ENCODE peak calls at places on chromosomes 2 and 18, in four cellular contexts. F, D, G and N are unnamed samples.

GRCh38 chr18:45774065-45774521 is 50.1 kb downstream of the SLC14A1 start:
- DNase-seq in F (no peak), D (no peak), G (no peak), N (no peak)

GRCh38 chr2:224357098-224357901 is 44.6 kb downstream of the FAM124B start:
- DNase-seq in F (peak), D (peak), G (peak), N (peak)

GRCh38 chr2:101697794-101698418 is 399 bp downstream of the MAP4K4 start:
- DNase-seq in F (no peak), D (no peak), G (no peak), N (peak)

GRCh38 chr18:45416168-45416567 is 199.1 kb upstream of the SLC14A2 start:
- DNase-seq in F (no peak), D (no peak), G (no peak), N (no peak)

GRCh38 chr2:177585234-177585863 is 192.8 kb downstream of the AGPS start:
- DNase-seq in F (no peak), D (no peak), G (no peak), N (no peak)

GRCh38 chr2:30481323-30481800 is 34.3 kb downstream of the LCLAT1 start:
- DNase-seq in F (no peak), D (no peak), G (no peak), N (no peak)

GRCh38 chr2:98854675-98855074 is 81.3 kb downstream of the CRACDL start:
- DNase-seq in F (no peak), D (no peak), G (no peak), N (no peak)

GRCh38 chr2:170218931-170219330 is 41.0 kb downstream of the MYO3B start:
- DNase-seq in F (no peak), D (no peak), G (no peak), N (no peak)

GRCh38 chr2:241507430-241508239 is 749 bp downstream of the STK25 start:
- DNase-seq in F (peak), D (no peak), G (peak), N (peak)

GRCh38 chr2:222301296-222301997 is 2.6 kb upstream of the PAX3 start:
- DNase-seq in F (no peak), D (no peak), G (no peak), N (no peak)

GRCh38 chr2:79887747-79888374 is 375.0 kb downstream of the CTNNA2 start:
- DNase-seq in F (peak), D (peak), G (no peak), N (no peak)

GRCh38 chr2:16481342-16481741 is 184.3 kb downstream of the CYRIA start:
- DNase-seq in F (no peak), D (no peak), G (no peak), N (no peak)

GRCh38 chr2:16476866-16477265 is 188.8 kb downstream of the CYRIA start:
- DNase-seq in F (no peak), D (no peak), G (no peak), N (no peak)

GRCh38 chr2:16477648-16478047 is 188.0 kb downstream of the CYRIA start:
- DNase-seq in F (no peak), D (no peak), G (no peak), N (no peak)

GRCh38 chr2:16476168-16476567 is 189.5 kb downstream of the CYRIA start:
- DNase-seq in F (no peak), D (no peak), G (no peak), N (no peak)

DNA sequence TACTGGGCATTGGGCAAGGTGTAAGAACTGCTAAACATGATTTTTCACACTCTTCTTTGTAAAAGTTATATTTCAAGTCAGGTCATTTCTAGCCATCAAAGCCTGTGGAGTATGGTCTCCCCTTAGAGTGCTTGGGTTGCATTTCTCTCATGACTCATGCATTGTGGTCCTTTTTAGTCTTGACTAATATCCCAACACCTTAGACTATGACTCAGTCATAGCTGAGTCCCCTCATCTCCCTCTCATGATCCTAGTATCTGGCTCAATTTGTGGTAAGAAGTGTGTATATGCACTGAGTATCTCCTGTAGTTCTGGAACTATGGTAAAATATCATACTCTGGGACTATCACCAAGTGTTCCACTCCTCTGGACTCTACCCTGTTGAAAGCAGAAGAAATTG is 186.8 kb downstream of the CYRIA start:
- DNase-seq in F (no peak), D (no peak), G (no peak), N (no peak)
- TF ChIP-seq TAF1 in F (no peak), D (no peak), G (no peak), N (no peak)

GRCh38 chr2:10345813-10346212 is 43.1 kb downstream of the HPCAL1 start:
- DNase-seq in F (no peak), D (no peak), G (no peak), N (no peak)

GRCh38 chr2:10347559-10347941 is 44.8 kb downstream of the HPCAL1 start:
- DNase-seq in F (no peak), D (no peak), G (no peak), N (no peak)

GRCh38 chr2:10344105-10345066 is 41.7 kb downstream of the HPCAL1 start:
- DNase-seq in F (no peak), D (no peak), G (no peak), N (no peak)

GRCh38 chr2:10345126-10345525 is 42.4 kb downstream of the HPCAL1 start:
- DNase-seq in F (no peak), D (no peak), G (no peak), N (no peak)

GRCh38 chr2:10346929-10347558 is 44.3 kb downstream of the HPCAL1 start:
- DNase-seq in F (no peak), D (no peak), G (no peak), N (no peak)
- TF ChIP-seq POLR2AphosphoS5 in F (no peak), D (no peak), G (no peak), N (no peak)

DNA sequence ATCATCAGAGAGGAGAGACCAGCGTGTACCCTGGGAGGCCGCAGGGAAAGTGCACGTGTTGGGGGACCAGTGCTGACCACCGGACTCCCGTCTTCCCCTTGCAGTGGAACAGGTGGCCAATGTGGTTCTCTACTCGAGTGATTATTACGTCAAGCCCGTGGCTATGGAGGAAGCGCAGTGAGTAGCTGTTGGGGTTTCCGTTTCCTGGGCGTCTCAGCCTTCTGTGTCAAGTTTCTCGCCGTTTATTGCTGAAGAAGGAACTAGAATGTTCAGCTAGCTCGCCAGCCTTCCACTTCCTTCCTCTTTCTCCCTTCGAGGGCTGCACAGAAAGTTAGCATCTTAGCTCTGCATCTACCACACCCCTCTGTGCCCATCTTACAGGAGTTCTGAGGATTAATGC is 22.8 kb upstream of the DGKD start:
- DNase-seq in F (no peak), D (peak), G (peak), N (peak)
- TF ChIP-seq POLR2A in F (no peak), D (peak), G (peak), N (no peak)

DNA sequence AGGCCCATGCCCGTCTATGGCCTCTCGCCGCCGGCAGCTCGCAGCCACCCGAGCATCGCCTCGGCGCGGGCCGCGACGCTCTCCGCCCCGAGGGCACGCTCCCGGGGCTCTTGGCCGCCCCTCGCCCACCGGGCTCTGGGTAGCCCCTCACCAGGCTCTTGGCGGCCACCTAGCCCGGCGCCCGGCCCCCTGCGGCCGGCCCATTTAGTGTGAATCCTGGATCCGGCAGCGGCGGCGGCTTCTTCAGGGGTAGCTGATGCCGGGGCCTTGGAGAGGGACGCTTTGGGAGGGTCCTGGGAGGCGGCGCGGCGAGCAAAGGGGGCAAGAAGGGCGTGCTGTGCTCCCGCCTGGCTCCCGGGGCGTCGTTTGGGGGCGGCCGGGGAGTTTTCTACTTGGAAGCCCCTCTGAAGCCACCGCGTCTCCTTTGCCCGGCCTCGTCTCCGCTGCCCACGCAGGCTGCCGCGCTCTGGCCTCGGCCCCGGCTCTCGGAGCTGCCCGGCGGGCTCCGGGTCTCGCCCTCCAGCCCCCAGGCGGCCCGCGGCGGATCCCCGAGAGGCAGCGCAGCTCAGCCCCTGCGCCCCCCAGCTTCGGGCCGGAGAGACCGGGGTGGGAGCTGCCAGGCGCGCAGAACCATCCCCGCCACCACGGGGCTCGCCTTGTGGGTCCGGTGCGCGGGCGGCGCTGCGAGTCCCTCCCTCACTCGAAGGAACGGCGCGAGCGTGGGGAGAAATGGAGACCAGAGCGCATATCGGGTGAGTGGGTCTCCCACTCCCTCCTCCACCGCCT is 521 bp downstream of the PIEZO2 start:
- DNase-seq in F (no peak), D (no peak), G (no peak), N (peak)
- TF ChIP-seq TAF1 in F (no peak), D (no peak), G (no peak), N (no peak)

GRCh38 chr18:12287684-12288405 is 20.2 kb upstream of the TUBB6 start:
- DNase-seq in F (peak), D (no peak), G (no peak), N (no peak)
- TF ChIP-seq POLR2AphosphoS5 in F (no peak), D (no peak), G (no peak), N (no peak)

GRCh38 chr2:69306612-69306896 is 80.5 kb downstream of the GFPT1 start:
- DNase-seq in F (no peak), D (no peak), G (no peak), N (no peak)
- TF ChIP-seq POLR2A in F (no peak), D (no peak), G (no peak), N (no peak)

GRCh38 chr2:74648009-74648443 is at the start of gene M1AP:
- DNase-seq in F (no peak), D (no peak), G (no peak), N (no peak)
- TF ChIP-seq TAF1 in F (no peak), D (no peak), G (no peak), N (no peak)

GRCh38 chr2:73069855-73070650 is 1.5 kb downstream of the SFXN5 start:
- DNase-seq in F (peak), D (no peak), G (no peak), N (no peak)

GRCh38 chr2:73069041-73069854 is 2.3 kb downstream of the SFXN5 start:
- DNase-seq in F (no peak), D (no peak), G (no peak), N (no peak)

GRCh38 chr2:73072416-73072815 is 904 bp upstream of the SFXN5 start:
- DNase-seq in F (no peak), D (no peak), G (no peak), N (no peak)

GRCh38 chr2:73070651-73071451 is 661 bp downstream of the SFXN5 start:
- DNase-seq in F (peak), D (peak), G (peak), N (peak)

GRCh38 chr2:73071452-73072399 is at the start of gene SFXN5:
- DNase-seq in F (peak), D (peak), G (peak), N (peak)
- TF ChIP-seq POLR2AphosphoS5 in F (peak), D (peak), G (peak), N (no peak)

DNA sequence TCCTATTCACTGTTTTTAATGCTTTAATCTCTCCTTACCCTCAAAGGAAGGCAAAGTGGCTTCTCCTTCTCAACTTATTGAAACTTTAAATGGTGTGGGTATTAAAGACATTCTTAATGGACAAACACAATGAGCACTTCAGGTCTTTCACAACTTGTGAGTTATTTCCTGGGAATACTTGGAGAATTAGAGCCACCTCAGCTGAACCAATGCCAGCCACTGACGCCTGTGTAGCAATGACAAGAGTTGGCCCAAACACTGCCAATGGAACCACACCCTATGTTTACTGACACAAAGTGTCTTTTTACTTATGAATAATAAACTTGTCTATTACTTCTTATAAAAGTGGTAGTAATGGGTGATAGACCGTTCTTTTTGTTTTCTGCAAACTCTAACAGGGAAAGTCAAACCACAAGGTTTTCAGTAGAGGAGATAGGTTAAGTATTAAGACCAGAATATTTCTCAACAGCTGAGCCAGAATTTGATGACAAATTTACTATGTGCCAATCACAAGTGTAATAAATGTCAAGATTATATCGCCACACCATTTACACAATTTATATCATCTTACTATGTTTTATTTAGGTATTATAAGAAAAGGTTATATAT is 12.5 kb upstream of the CHAC2 start:
- DNase-seq in F (no peak), D (no peak), G (no peak), N (no peak)
- TF ChIP-seq POLR2A in F (no peak), D (no peak), G (no peak), N (no peak)